ENCODE peak calls at places on chromosomes 4 and X, in seven cellular contexts. Z, S, H, P, T, N and A are unnamed samples.

GRCh38 chrX:130413415-130413814 is 11.6 kb downstream of the RBMX2 start:
- DNase-seq in Z (no peak), S (no peak), H (no peak), P (no peak), T (no peak), N (no peak), A (no peak)

GRCh38 chrX:7926501-7926900 is 712 bp downstream of the PNPLA4 start:
- DNase-seq in Z (no peak), S (no peak), H (no peak), P (no peak), T (no peak), N (no peak), A (no peak)

GRCh38 chrX:120358687-120359086 is 3.2 kb upstream of the ATP1B4 start:
- DNase-seq in Z (no peak), S (no peak), H (no peak), P (no peak), T (no peak), N (no peak), A (no peak)

GRCh38 chrX:101022020-101022419 is 29.9 kb downstream of the TRMT2B start:
- DNase-seq in Z (no peak), S (no peak), H (no peak), P (no peak), T (no peak), N (no peak), A (no peak)

GRCh38 chrX:129777218-129777768 is 2.5 kb upstream of the SASH3 start:
- DNase-seq in Z (no peak), S (peak; percentile 19), H (no peak), P (no peak), T (no peak), N (no peak), A (no peak)

GRCh38 chr4:102449751-102450352 is 51.3 kb upstream of the NFKB1 start:
- DNase-seq in Z (no peak), S (peak; percentile 65), H (peak; percentile 41), P (peak; percentile 45), T (peak; percentile 34), N (peak; percentile 42), A (peak; percentile 32)

GRCh38 chrX:149248073-149248625 is 257.0 kb downstream of the IDS start:
- DNase-seq in Z (no peak), S (no peak), H (no peak), P (no peak), T (no peak), N (no peak), A (no peak)

GRCh38 chr4:82947498-82947897 is 47.0 kb downstream of the THAP9 start:
- DNase-seq in Z (no peak), S (no peak), H (no peak), P (no peak), T (no peak), N (no peak), A (no peak)

GRCh38 chrX:45479835-45480422 is 279.3 kb upstream of the DIPK2B start:
- DNase-seq in Z (no peak), S (peak; percentile 63), H (no peak), P (no peak), T (no peak), N (peak; percentile 85), A (no peak)

GRCh38 chr4:80184791-80185756 is 12.2 kb upstream of the PRDM8 start:
- DNase-seq in Z (peak; percentile 64), S (no peak), H (no peak), P (no peak), T (no peak), N (no peak), A (no peak)

GRCh38 chr4:119111296-119111695 is 24.3 kb upstream of the MYOZ2 start:
- DNase-seq in Z (no peak), S (no peak), H (no peak), P (no peak), T (no peak), N (no peak), A (no peak)

GRCh38 chr4:123599061-123599919 is 202.7 kb downstream of the SPRY1 start:
- DNase-seq in Z (no peak), S (peak; percentile 95), H (no peak), P (no peak), T (no peak), N (no peak), A (no peak)

GRCh38 chr4:77050962-77051361 is 24.8 kb downstream of the CCNI start:
- DNase-seq in Z (no peak), S (no peak), H (no peak), P (no peak), T (no peak), N (no peak), A (no peak)

GRCh38 chr4:55742655-55743191 is 76.9 kb upstream of the EXOC1L start:
- DNase-seq in Z (no peak), S (peak; percentile 3), H (peak; percentile 53), P (no peak), T (no peak), N (no peak), A (no peak)

GRCh38 chrX:153762636-153763173 is 1.3 kb upstream of the PLXNB3 start:
- DNase-seq in Z (no peak), S (no peak), H (no peak), P (no peak), T (no peak), N (no peak), A (no peak)

GRCh38 chrX:153764786-153765137 is 713 bp downstream of the PLXNB3 start:
- DNase-seq in Z (no peak), S (peak; percentile 20), H (peak; percentile 34), P (no peak), T (no peak), N (no peak), A (no peak)

GRCh38 chrX:153763298-153763932 is 634 bp upstream of the PLXNB3 start:
- DNase-seq in Z (no peak), S (peak; percentile 45), H (no peak), P (no peak), T (no peak), N (no peak), A (no peak)

GRCh38 chrX:153765138-153766079 is 1.4 kb downstream of the PLXNB3 start:
- DNase-seq in Z (no peak), S (peak; percentile 33), H (peak; percentile 82), P (no peak), T (peak; percentile 75), N (no peak), A (no peak)

DNA sequence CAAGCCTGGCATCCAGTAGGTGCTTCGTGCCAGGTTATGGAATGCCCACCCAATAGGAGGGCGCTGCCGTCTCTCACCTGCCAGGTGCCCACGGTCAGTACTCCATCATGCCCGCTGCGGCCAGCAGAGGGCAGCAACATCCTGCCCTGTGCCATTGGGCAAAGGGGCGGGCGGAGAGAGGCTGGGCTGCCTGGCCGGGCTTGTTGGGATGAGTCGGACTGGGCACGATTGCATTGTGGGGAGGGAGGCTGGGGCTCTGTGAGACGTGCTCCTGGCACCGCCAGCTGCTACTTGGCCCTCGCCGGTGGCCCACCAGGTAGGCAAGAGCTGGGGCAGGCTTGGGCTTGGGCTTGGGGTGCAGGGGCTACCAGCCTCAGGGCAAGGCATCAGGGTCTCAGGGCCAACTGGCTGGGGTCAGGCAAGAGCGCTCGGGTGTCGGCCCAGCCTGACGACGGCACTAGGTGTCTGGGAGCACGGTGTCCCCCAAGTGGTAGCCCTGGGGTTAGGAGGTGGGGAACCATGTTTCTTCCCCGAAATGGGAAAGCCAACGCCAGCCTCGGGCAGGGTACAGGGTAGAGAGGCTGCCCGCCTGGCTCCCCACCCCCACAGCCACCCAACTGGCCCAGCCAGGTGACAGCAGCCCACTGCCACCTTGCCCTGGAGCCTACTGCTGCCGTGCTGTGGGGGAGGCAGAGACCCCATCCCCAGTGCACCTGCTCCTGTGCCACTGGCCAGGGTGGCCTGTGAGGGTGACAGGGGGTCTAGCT is at the start of gene PLXNB3:
- DNase-seq in Z (peak; percentile 87), S (peak; percentile 57), H (peak; percentile 87), P (peak; percentile 0), T (peak; percentile 58), N (peak; percentile 50), A (peak; percentile 20)
- TF ChIP-seq YY1 in Z (peak; percentile 75), S (no peak), H (no peak), P (peak; percentile 55), T (no peak), N (peak; percentile 46), A (no peak)

DNA sequence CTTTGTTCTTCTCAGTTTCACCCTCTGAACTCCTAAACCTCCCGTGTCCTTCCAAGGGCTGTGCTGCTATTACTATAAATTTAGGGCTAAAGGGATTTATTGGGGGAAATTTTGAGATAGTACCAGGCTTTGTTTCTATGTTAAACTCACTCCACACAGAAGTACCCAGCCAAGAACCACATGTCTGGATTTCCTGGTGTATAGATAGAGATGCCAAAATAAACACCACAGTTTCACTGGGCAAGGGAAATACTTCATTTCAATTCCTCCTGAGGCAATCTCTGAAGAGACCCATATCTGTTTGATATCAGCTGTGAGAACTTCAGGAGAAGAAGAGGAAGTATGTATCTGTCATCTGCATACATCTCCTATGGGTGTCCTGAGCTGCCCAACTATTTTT is 21.7 kb upstream of the CLNK start:
- DNase-seq in Z (no peak), S (no peak), H (no peak), P (no peak), T (no peak), N (no peak), A (no peak)
- H3K4me1 ChIP-seq in Z (no peaks in the 10 kb centered on the region), S (no peaks in the 10 kb centered on the region), H (no peaks in the 10 kb centered on the region), P (no peaks in the 10 kb centered on the region), T (no peaks in the 10 kb centered on the region), N (peaks cover 3% of the 10 kb centered on the region), A (no peaks in the 10 kb centered on the region)

DNA sequence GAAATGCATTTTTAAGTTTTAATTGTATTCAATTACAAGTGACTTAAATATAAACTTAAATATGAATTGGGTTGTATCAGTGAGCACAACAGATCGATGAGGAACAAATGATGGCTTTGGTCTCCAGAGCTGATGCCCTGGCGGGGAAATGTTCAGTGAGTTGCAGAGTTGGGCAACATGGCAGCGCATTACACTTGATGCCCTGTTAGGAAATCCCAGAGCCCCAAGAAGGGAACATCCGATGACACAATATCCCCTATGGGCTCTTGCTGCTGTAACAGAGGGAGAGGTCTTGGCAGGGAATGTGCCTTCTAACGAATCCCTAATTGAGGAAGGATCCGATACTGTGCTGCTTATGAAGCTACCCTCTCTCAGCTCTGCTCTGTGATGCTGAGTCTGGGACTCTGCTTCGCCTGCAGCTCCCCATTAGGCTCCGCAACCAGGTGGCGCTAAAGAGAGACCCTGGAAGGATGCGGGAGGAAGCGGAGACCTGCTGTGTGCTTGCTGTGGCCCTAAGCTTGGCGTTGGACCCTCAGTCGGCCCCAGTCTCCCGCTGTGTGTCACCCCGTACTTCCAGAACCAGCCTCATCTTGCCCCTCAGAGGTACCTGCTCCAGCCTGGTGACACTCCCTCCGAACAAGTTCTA is 38.9 kb downstream of the PDHA1 start:
- DNase-seq in Z (peak; percentile 77), S (peak; percentile 14), H (peak; percentile 38), P (no peak), T (peak; percentile 24), N (peak; percentile 15), A (peak; percentile 63)
- TF ChIP-seq YY1 in Z (no peak), S (no peak), H (no peak), P (peak; percentile 12), T (no peak), N (no peak), A (no peak)

GRCh38 chr4:156948738-156949137 is 22.9 kb downstream of the PDGFC start:
- DNase-seq in Z (no peak), S (no peak), H (no peak), P (no peak), T (no peak), N (no peak), A (no peak)

GRCh38 chr4:156948133-156948532 is 23.5 kb downstream of the PDGFC start:
- DNase-seq in Z (no peak), S (no peak), H (no peak), P (no peak), T (no peak), N (no peak), A (no peak)

GRCh38 chr4:156949373-156949814 is 22.2 kb downstream of the PDGFC start:
- DNase-seq in Z (no peak), S (peak; percentile 76), H (no peak), P (no peak), T (no peak), N (no peak), A (no peak)

GRCh38 chr4:156945532-156945931 is 26.1 kb downstream of the PDGFC start:
- DNase-seq in Z (no peak), S (no peak), H (no peak), P (no peak), T (no peak), N (no peak), A (no peak)

GRCh38 chr4:156946508-156947197 is 24.9 kb downstream of the PDGFC start:
- DNase-seq in Z (no peak), S (no peak), H (no peak), P (no peak), T (no peak), N (peak; percentile 93), A (no peak)
- H3K4me1 ChIP-seq in Z (no peaks in the 10 kb centered on the region), S (peaks cover 67% of the 10 kb centered on the region), H (no peaks in the 10 kb centered on the region), P (no peaks in the 10 kb centered on the region), T (no peaks in the 10 kb centered on the region), N (peaks cover 26% of the 10 kb centered on the region), A (no peaks in the 10 kb centered on the region)